ENCODE peak calls at places on chromosome 21, in ten cellular contexts. W is epithelial cell of proximal tubule, L is A549, E is lower lobe of right lung, Z is heart right ventricle, A is fibroblast of lung, U is dorsolateral prefrontal cortex, C is left ventricle myocardium inferior, P is lower leg skin, F is AG04449. X is an unnamed sample.
A peak's percentile ranks its signal among the peaks of the same experiment; 100 is the strongest.

GRCh38 chr21:36545776-36546511 is 66.0 kb upstream of the CLDN14 start:
- DNase-seq in P (no peak), F (no peak), W (no peak), E (no peak), Z (no peak), L (no peak), A (no peak), U (no peak), C (no peak), X (peak; percentile 9)

GRCh38 chr21:38853421-38853919 is 47.7 kb downstream of the ETS2 start:
- DNase-seq in U (no peak), E (no peak), A (peak; percentile 87), F (peak; percentile 34), C (no peak), Z (peak; percentile 27), W (no peak), L (peak; percentile 34), P (peak; percentile 41), X (peak; percentile 95)

GRCh38 chr21:39094087-39094785 is 89.0 kb downstream of the PSMG1 start:
- DNase-seq in F (no peak), W (no peak), Z (no peak), C (no peak), P (no peak), U (no peak), L (no peak), A (no peak), E (no peak), X (no peak)

GRCh38 chr21:18950045-18950740 is 546.6 kb upstream of the TMPRSS15 start:
- DNase-seq in A (no peak), Z (no peak), U (no peak), L (no peak), C (no peak), W (no peak), F (no peak), P (no peak), E (no peak), X (no peak)

GRCh38 chr21:46059195-46059594 is 38.7 kb upstream of the COL6A2 start:
- DNase-seq in F (no peak), Z (no peak), C (no peak), U (no peak), P (no peak), E (peak; percentile 21), W (no peak), A (no peak), L (no peak), X (no peak)

GRCh38 chr21:35721701-35722100 is 338.6 kb downstream of the SETD4 start:
- DNase-seq in Z (no peak), A (no peak), E (no peak), L (no peak), U (no peak), P (no peak), W (no peak), F (no peak), C (no peak), X (no peak)

GRCh38 chr21:35190201-35190701 is 141.1 kb upstream of the RUNX1 start:
- DNase-seq in U (no peak), E (no peak), W (peak; percentile 57), A (no peak), Z (no peak), F (no peak), P (no peak), L (no peak), C (no peak), X (no peak)

GRCh38 chr21:43767980-43768867 is 7.9 kb downstream of the CSTB start:
- DNase-seq in U (no peak), W (peak; percentile 56), C (no peak), P (peak; percentile 59), Z (no peak), L (peak; percentile 38), A (peak; percentile 84), F (no peak), E (peak; percentile 87), X (peak; percentile 81)

GRCh38 chr21:33549848-33550771 is 7.3 kb downstream of the SON start:
- DNase-seq in E (no peak), Z (no peak), C (no peak), L (no peak), P (no peak), A (no peak), F (no peak), U (no peak), W (no peak), X (no peak)

GRCh38 chr21:33542640-33543504 is at the start of gene SON:
- DNase-seq in P (peak; percentile 99), L (peak; percentile 79), U (peak; percentile 99), A (peak; percentile 99), E (peak; percentile 99), W (peak; percentile 76), F (peak; percentile 95), C (peak; percentile 99), Z (peak; percentile 98), X (peak; percentile 99)

GRCh38 chr21:33543505-33544129 is 779 bp downstream of the SON start:
- DNase-seq in C (peak; percentile 71), W (no peak), U (no peak), P (peak; percentile 69), L (no peak), F (no peak), Z (peak; percentile 72), A (no peak), E (peak; percentile 84), X (no peak)

GRCh38 chr21:33544451-33544850 is 1.6 kb downstream of the SON start:
- DNase-seq in E (no peak), A (no peak), U (no peak), C (no peak), Z (no peak), W (no peak), L (no peak), F (no peak), P (no peak), X (no peak)

DNA sequence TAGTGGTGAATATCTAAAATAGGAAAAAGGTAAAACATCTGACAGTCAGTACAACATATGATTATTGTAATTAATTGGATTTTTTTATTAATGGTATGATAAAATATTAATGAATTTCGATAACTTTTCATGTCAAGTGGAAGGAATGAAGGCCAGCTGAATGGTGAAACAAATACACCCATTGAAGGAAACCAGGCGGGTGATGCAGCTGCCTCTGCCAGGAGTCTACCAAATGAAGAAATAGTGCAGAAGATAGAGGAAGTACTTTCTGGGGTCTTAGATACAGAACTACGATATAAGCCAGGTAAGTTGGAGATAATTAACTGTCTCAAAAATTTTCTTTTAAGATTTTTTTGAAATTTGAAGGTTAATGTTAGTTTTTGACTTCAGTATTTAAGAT is 3.2 kb downstream of the SON start:
- DNase-seq in C (no peak), W (no peak), U (no peak), P (no peak), Z (no peak), F (no peak), A (no peak), E (no peak), L (no peak), X (no peak)
- H3K4me3 ChIP-seq in C (no peak overlapping the region), W (no peak overlapping the region), U (no peak overlapping the region), P (no peak overlapping the region), Z (no peak overlapping the region), F (no peak overlapping the region), A (peak overlapping the region; percentile 72), E (no peak overlapping the region), L (no peak overlapping the region), X (no peak overlapping the region)

GRCh38 chr21:31084689-31085088 is 46.4 kb upstream of the KRTAP19-8 start:
- DNase-seq in U (no peak), W (no peak), F (no peak), P (no peak), C (no peak), E (no peak), A (no peak), L (no peak), Z (no peak), X (no peak)

GRCh38 chr21:31092867-31093266 is 54.6 kb upstream of the KRTAP19-8 start:
- DNase-seq in Z (no peak), C (no peak), P (no peak), L (no peak), E (no peak), A (no peak), U (no peak), W (no peak), F (no peak), X (no peak)

DNA sequence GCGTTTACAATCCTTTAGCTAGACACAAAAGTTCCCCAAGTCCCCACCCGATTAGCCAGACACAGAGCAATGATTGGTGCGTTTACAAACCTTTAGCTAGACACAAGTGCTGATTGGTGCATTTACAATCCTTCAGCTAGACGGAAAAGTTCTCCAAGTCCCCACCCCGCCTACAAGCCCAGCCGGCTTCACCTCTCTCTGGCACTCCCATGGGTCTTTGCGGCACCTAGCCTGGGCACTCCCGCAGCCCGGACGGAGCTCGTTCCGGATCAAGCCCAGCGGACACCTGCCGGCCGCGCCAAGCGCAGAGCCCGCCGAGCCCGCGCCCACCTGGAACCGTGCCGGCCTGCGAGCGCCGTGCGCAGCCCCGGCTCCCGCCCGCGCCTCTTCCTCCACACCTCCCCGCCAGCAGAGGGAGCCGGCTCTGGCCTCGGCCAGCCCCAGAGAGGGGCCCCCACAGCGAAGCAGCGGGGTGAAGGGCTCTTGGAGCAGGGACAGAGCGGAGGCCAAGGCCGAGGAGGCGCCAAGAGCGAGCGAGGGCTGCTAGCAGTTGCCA is 50.0 kb upstream of the KRTAP19-8 start:
- DNase-seq in L (no peak), P (no peak), W (no peak), Z (no peak), C (no peak), U (no peak), A (no peak), E (no peak), F (no peak), X (no peak)
- TF ChIP-seq CTCF in L (no peak), P (no peak), W (no peak), Z (no peak), C (no peak), U (no peak), A (no peak), E (no peak), F (no peak), X (no peak)

GRCh38 chr21:45019076-45019886 is 55.1 kb upstream of the ADARB1 start:
- DNase-seq in C (peak; percentile 29), A (no peak), E (peak; percentile 48), Z (peak; percentile 33), U (no peak), W (no peak), P (no peak), F (no peak), L (no peak), X (no peak)
- H3K4me3 ChIP-seq in C (peak overlapping the region; percentile 67), A (no peak overlapping the region), E (peak overlapping the region; percentile 45), Z (peak overlapping the region; percentile 48), U (no peak overlapping the region), W (peak overlapping the region; percentile 24), P (no peak overlapping the region), F (no peak overlapping the region), L (peak overlapping the region; percentile 43), X (no peak overlapping the region)

GRCh38 chr21:41973427-41973831 is 19.6 kb upstream of the C2CD2 start:
- DNase-seq in F (no peak), P (peak; percentile 15), L (no peak), E (no peak), U (no peak), C (no peak), W (no peak), Z (no peak), A (no peak), X (no peak)

GRCh38 chr21:41974752-41975053 is 20.9 kb upstream of the C2CD2 start:
- DNase-seq in A (no peak), Z (no peak), F (no peak), C (no peak), E (no peak), U (no peak), W (no peak), P (no peak), L (no peak), X (no peak)

GRCh38 chr21:41972511-41973205 is 18.8 kb upstream of the C2CD2 start:
- DNase-seq in C (no peak), E (no peak), W (no peak), F (no peak), P (peak; percentile 11), A (no peak), Z (no peak), U (no peak), L (no peak), X (no peak)

GRCh38 chr21:41975391-41976272 is 21.8 kb upstream of the C2CD2 start:
- DNase-seq in L (no peak), U (no peak), F (no peak), W (no peak), E (no peak), P (peak; percentile 8), A (no peak), C (no peak), Z (no peak), X (no peak)

DNA sequence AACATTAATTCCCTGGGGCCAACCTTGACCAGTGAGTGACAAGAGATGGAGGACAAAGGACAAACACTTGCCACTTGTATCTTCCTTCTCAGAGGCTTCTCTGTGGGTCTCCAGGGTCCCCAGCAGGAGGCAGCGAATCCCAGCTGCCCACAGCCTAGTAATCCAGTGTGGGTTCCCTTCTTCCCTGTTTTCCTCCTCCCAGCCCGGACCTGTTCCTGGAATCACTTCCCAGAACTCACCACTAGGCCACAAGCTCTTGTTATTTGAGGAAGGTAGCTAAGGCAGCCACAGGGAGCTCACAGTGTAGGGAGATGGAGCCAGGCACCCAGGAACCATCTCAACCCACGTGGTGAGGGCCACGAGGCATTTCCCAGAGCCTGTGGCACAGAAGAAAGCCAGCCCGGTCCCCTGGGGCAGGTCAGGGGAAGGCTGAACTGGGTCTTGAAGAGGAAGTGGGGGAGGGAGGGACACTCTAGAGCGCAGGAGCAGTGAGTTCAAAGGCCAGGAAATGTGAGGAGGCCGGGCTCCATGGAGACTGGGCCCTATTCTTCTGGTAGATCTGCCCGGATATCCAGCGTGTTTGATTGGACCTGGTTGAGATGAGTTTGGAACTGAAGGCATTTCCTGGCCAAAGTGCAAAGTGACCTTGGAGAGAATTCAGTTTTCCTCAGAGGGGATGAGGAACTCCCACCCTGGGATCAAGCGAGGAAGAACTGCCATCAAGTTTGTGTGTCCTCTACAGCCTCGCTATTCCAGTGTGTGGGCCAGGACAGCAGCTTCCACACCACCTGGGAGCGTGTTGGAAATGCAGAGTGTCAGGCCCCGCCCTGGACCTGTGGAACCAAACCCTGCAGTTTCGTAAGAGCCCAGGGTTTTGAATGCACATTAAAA is 20.3 kb upstream of the C2CD2 start:
- DNase-seq in A (no peak), E (no peak), F (no peak), U (no peak), W (no peak), L (no peak), C (peak; percentile 59), Z (peak; percentile 58), P (peak; percentile 14), X (peak; percentile 14)
- TF ChIP-seq CTCF in A (no peak), E (no peak), F (peak; percentile 0), U (no peak), W (peak; percentile 27), L (no peak), C (no peak), Z (no peak), P (no peak), X (peak; percentile 5)